ENCODE peak calls at places on chromosomes 12 and 14, in seven cellular contexts. D, N, X, I, A, H and B are unnamed samples.

GRCh38 chr14:49621114-49621881 is 699 bp downstream of the MGAT2 start:
- DNase-seq in H (peak; percentile 68), X (peak; percentile 43), N (peak; percentile 6), I (peak; percentile 74), A (no peak), D (no peak), B (peak; percentile 76)

GRCh38 chr12:49673446-49674317 is 33.5 kb downstream of the FMNL3 start:
- DNase-seq in A (no peak), I (peak; percentile 92), H (peak; percentile 97), D (peak; percentile 71), X (no peak), N (peak; percentile 98), B (peak; percentile 98)

GRCh38 chr12:94586589-94587259 is 63.6 kb downstream of the TMCC3 start:
- DNase-seq in D (no peak), H (peak; percentile 76), N (peak; percentile 95), X (peak; percentile 64), I (no peak), A (no peak), B (peak; percentile 18)

GRCh38 chr12:116958402-116959197 is 47.9 kb downstream of the FBXW8 start:
- DNase-seq in D (no peak), A (no peak), H (peak; percentile 6), I (no peak), N (no peak), X (peak; percentile 97), B (peak; percentile 23)

GRCh38 chr12:124233846-124234620 is 60.9 kb upstream of the RFLNA start:
- DNase-seq in H (peak; percentile 60), A (no peak), N (peak; percentile 6), D (peak; percentile 83), X (no peak), I (no peak), B (peak; percentile 64)

GRCh38 chr14:75514673-75515630 is 7.3 kb upstream of the BATF start:
- DNase-seq in H (peak; percentile 9), X (no peak), I (no peak), A (no peak), D (peak; percentile 12), N (peak; percentile 17), B (peak; percentile 59)

GRCh38 chr12:47360771-47361388 is 281.1 kb upstream of the AMIGO2 start:
- DNase-seq in N (peak; percentile 87), I (no peak), H (no peak), D (no peak), X (no peak), A (no peak), B (no peak)

GRCh38 chr12:52308807-52309425 is 12.3 kb downstream of the KRT83 start:
- DNase-seq in I (no peak), A (no peak), X (no peak), D (no peak), N (no peak), H (no peak), B (no peak)

GRCh38 chr12:120677765-120678473 is 9.0 kb upstream of the MLEC start:
- DNase-seq in A (no peak), D (peak; percentile 18), N (peak; percentile 78), H (peak; percentile 13), I (no peak), X (peak; percentile 53), B (peak; percentile 52)

GRCh38 chr14:35333797-35334743 is 41.9 kb downstream of the PSMA6 start:
- DNase-seq in A (no peak), H (no peak), I (no peak), X (no peak), N (no peak), D (no peak), B (no peak)

GRCh38 chr12:21546721-21547120 is 20.6 kb downstream of the SPX start:
- DNase-seq in I (no peak), D (no peak), H (no peak), A (no peak), N (no peak), X (no peak), B (no peak)

GRCh38 chr14:71803539-71804260 is 128.5 kb upstream of the RGS6 start:
- DNase-seq in A (peak; percentile 88), I (no peak), D (peak; percentile 79), N (peak; percentile 79), H (peak; percentile 84), X (peak; percentile 92), B (peak; percentile 27)

GRCh38 chr12:5872745-5873144 is 72.3 kb downstream of the ANO2 start:
- DNase-seq in I (peak; percentile 42), N (no peak), X (peak; percentile 16), H (peak; percentile 3), D (no peak), A (peak; percentile 16), B (peak; percentile 27)

GRCh38 chr12:22657538-22657937 is 32.6 kb downstream of the ETNK1 start:
- DNase-seq in N (no peak), I (no peak), H (peak; percentile 26), D (peak; percentile 56), X (no peak), A (no peak), B (peak; percentile 38)

GRCh38 chr14:56487090-56487667 is 92.4 kb upstream of the TMEM260 start:
- DNase-seq in N (peak; percentile 47), A (peak; percentile 23), H (peak; percentile 22), I (peak; percentile 38), D (peak; percentile 1), X (peak; percentile 68), B (peak; percentile 43)

GRCh38 chr12:117907108-117907689 is 61.6 kb downstream of the KSR2 start:
- DNase-seq in N (no peak), I (peak; percentile 10), H (no peak), D (peak; percentile 13), X (no peak), A (no peak), B (no peak)

GRCh38 chr12:3200779-3201738 is 123.9 kb downstream of the TSPAN9 start:
- DNase-seq in N (no peak), D (no peak), I (no peak), H (no peak), A (no peak), X (peak; percentile 8), B (no peak)

GRCh38 chr12:128671528-128672042 is 152.2 kb downstream of the SLC15A4 start:
- DNase-seq in D (no peak), I (no peak), N (no peak), H (no peak), A (no peak), X (peak; percentile 26), B (no peak)

GRCh38 chr12:16421806-16422205 is 74.4 kb downstream of the MGST1 start:
- DNase-seq in I (no peak), H (peak; percentile 4), D (no peak), N (no peak), A (no peak), X (no peak), B (peak; percentile 27)

GRCh38 chr14:70701610-70702009 is 59.9 kb downstream of the TTC9 start:
- DNase-seq in X (no peak), A (no peak), N (no peak), H (no peak), D (no peak), I (no peak), B (no peak)

GRCh38 chr14:70698288-70698687 is 56.6 kb downstream of the TTC9 start:
- DNase-seq in A (no peak), I (peak; percentile 41), H (peak; percentile 62), X (peak; percentile 87), D (peak; percentile 58), N (no peak), B (peak; percentile 72)

GRCh38 chr14:70700955-70701354 is 59.2 kb downstream of the TTC9 start:
- DNase-seq in D (no peak), X (no peak), N (no peak), I (no peak), H (no peak), A (no peak), B (no peak)

GRCh38 chr14:70704960-70705359 is 63.2 kb downstream of the TTC9 start:
- DNase-seq in X (no peak), I (no peak), N (no peak), H (no peak), D (no peak), A (no peak), B (no peak)

DNA sequence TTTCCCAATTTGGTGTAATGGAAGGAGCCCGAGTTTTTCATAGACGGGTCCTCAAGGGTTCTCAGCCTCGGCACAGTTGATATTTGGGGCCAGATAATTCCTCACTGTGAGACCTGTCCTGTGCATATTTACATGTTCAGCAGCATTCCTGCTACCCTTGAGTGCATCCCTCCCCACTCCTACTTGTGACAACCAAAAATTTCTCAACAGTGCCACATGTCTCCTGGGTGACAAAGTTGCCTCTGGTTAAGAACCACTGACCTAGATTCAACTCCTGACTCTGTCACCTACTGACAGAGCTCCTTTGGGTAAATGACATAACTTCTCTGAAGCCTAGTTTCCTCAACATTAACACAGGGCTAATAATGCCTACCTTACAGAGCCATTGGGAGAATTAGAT is 60.4 kb downstream of the TTC9 start:
- DNase-seq in X (no peak), H (no peak), I (no peak), A (no peak), N (no peak), D (no peak), B (no peak)
- H3K79me2 ChIP-seq in X (no peaks in the 10 kb centered on the region), H (no peaks in the 10 kb centered on the region), I (no peaks in the 10 kb centered on the region), A (no peaks in the 10 kb centered on the region), N (no peaks in the 10 kb centered on the region), D (no peaks in the 10 kb centered on the region), B (no peaks in the 10 kb centered on the region)

GRCh38 chr12:119669744-119670472 is 2.0 kb downstream of the PRKAB1 start:
- DNase-seq in N (peak; percentile 63), D (peak; percentile 48), A (no peak), H (no peak), I (peak; percentile 65), X (peak; percentile 49), B (no peak)

GRCh38 chr12:119668315-119668651 is 350 bp downstream of the PRKAB1 start:
- DNase-seq in A (no peak), I (no peak), N (no peak), X (peak; percentile 20), H (peak; percentile 13), D (no peak), B (peak; percentile 43)

GRCh38 chr12:119666900-119667576 is 895 bp upstream of the PRKAB1 start:
- DNase-seq in D (no peak), H (no peak), N (no peak), X (no peak), A (no peak), I (no peak), B (no peak)

GRCh38 chr12:119666226-119666808 is 1.6 kb upstream of the PRKAB1 start:
- DNase-seq in A (no peak), I (no peak), N (no peak), H (no peak), X (no peak), D (no peak), B (no peak)

GRCh38 chr12:119667577-119668314 is at the start of gene PRKAB1:
- DNase-seq in I (peak; percentile 99), D (peak; percentile 98), X (peak; percentile 99), H (peak; percentile 97), N (peak; percentile 93), A (peak; percentile 96), B (peak; percentile 100)
- TF ChIP-seq EZH2 in I (no peak), D (no peak), X (no peak), H (no peak), N (no peak), A (no peak), B (no peak)

DNA sequence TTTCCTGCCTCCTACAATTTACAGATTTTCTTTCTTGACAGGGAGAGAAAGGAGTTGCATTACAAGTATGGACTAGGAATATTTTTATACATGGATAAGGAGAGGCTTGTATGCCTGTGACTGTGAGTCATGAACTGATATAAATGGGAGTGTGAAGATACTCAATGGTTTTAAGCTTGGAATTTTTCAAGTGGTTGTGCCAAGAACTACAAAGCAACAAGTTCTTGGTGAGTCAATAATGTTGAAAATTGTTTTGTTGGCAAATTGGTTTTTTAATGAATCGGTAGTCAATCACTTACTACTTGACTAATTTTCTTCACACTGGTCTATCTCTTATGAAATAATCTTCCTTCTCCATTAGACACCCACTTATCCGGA is 58.9 kb upstream of the HMGA2 start:
- DNase-seq in A (peak; percentile 71), I (no peak), D (peak; percentile 91), N (peak; percentile 54), X (peak; percentile 62), H (peak; percentile 96), B (peak; percentile 58)
- H2AFZ ChIP-seq in A (peak overlapping the region; percentile 64), I (no peak overlapping the region), D (no peak overlapping the region), N (no peak overlapping the region), X (no peak overlapping the region), H (no peak overlapping the region), B (no peak overlapping the region)

GRCh38 chr12:96313606-96314005 is 86.6 kb downstream of the CDK17 start:
- DNase-seq in A (no peak), I (no peak), D (no peak), H (no peak), X (no peak), N (no peak), B (no peak)
- H3K79me2 ChIP-seq in A (peaks cover 24% of the 10 kb centered on the region), I (peaks cover 15% of the 10 kb centered on the region), D (peaks cover 43% of the 10 kb centered on the region), H (peaks cover 37% of the 10 kb centered on the region), X (peaks cover 25% of the 10 kb centered on the region), N (peaks cover 79% of the 10 kb centered on the region), B (peaks cover 89% of the 10 kb centered on the region)